ENCODE peak calls at places on chromosomes 5 and 9, in seven cellular contexts. One of them, this sample, is unnamed.

GRCh38 chr5:12023614-12024241 is 119.5 kb upstream of the CTNND2 start:
- DNase-seq in Panc1: peak; percentile 28
- DNase-seq in upper lobe of left lung: no peak
- DNase-seq in brain microvascular endothelial cell: peak; percentile 18
- DNase-seq in bronchial epithelial cell: peak; percentile 55
- DNase-seq in ovary: no peak
- DNase-seq in psoas muscle: no peak
- DNase-seq in this sample: no peak

GRCh38 chr9:72352911-72353388 is 12.1 kb downstream of the ZFAND5 start:
- DNase-seq in ovary: no peak
- DNase-seq in bronchial epithelial cell: peak; percentile 52
- DNase-seq in upper lobe of left lung: no peak
- DNase-seq in brain microvascular endothelial cell: no peak
- DNase-seq in Panc1: no peak
- DNase-seq in psoas muscle: no peak
- DNase-seq in this sample: no peak

GRCh38 chr9:89878003-89878411 is 273.2 kb downstream of the GADD45G start:
- DNase-seq in brain microvascular endothelial cell: no peak
- DNase-seq in ovary: no peak
- DNase-seq in Panc1: no peak
- DNase-seq in bronchial epithelial cell: no peak
- DNase-seq in upper lobe of left lung: peak; percentile 10
- DNase-seq in psoas muscle: no peak
- DNase-seq in this sample: no peak

GRCh38 chr9:99852617-99853016 is 30.9 kb downstream of the NR4A3 start:
- DNase-seq in brain microvascular endothelial cell: no peak
- DNase-seq in Panc1: no peak
- DNase-seq in psoas muscle: no peak
- DNase-seq in upper lobe of left lung: no peak
- DNase-seq in ovary: no peak
- DNase-seq in bronchial epithelial cell: no peak
- DNase-seq in this sample: no peak

GRCh38 chr5:123882305-123882704 is 370.3 kb downstream of the CSNK1G3 start:
- DNase-seq in brain microvascular endothelial cell: no peak
- DNase-seq in bronchial epithelial cell: no peak
- DNase-seq in psoas muscle: no peak
- DNase-seq in upper lobe of left lung: no peak
- DNase-seq in ovary: no peak
- DNase-seq in Panc1: no peak
- DNase-seq in this sample: no peak

GRCh38 chr5:139394123-139394653 is 716 bp downstream of the PROB1 start:
- DNase-seq in bronchial epithelial cell: no peak
- DNase-seq in brain microvascular endothelial cell: no peak
- DNase-seq in upper lobe of left lung: no peak
- DNase-seq in ovary: no peak
- DNase-seq in Panc1: no peak
- DNase-seq in psoas muscle: peak; percentile 81
- DNase-seq in this sample: peak; percentile 48

GRCh38 chr9:34577635-34578240 is 11.8 kb downstream of the CNTFR start:
- DNase-seq in brain microvascular endothelial cell: no peak
- DNase-seq in bronchial epithelial cell: no peak
- DNase-seq in ovary: no peak
- DNase-seq in upper lobe of left lung: no peak
- DNase-seq in Panc1: no peak
- DNase-seq in psoas muscle: no peak
- DNase-seq in this sample: no peak

GRCh38 chr5:53777864-53778618 is 217.6 kb downstream of the NDUFS4 start:
- DNase-seq in ovary: no peak
- DNase-seq in Panc1: no peak
- DNase-seq in upper lobe of left lung: no peak
- DNase-seq in bronchial epithelial cell: peak; percentile 43
- DNase-seq in psoas muscle: no peak
- DNase-seq in brain microvascular endothelial cell: no peak
- DNase-seq in this sample: no peak

GRCh38 chr5:178205010-178205748 is 846 bp downstream of the HNRNPAB start:
- DNase-seq in Panc1: no peak
- DNase-seq in brain microvascular endothelial cell: peak; percentile 41
- DNase-seq in bronchial epithelial cell: peak; percentile 55
- DNase-seq in upper lobe of left lung: peak; percentile 90
- DNase-seq in psoas muscle: peak; percentile 86
- DNase-seq in ovary: peak; percentile 73
- DNase-seq in this sample: peak; percentile 65

GRCh38 chr5:103561670-103562069 is 919 bp downstream of the NUDT12 start:
- DNase-seq in psoas muscle: no peak
- DNase-seq in bronchial epithelial cell: peak; percentile 6
- DNase-seq in upper lobe of left lung: no peak
- DNase-seq in brain microvascular endothelial cell: no peak
- DNase-seq in Panc1: no peak
- DNase-seq in ovary: no peak
- DNase-seq in this sample: no peak

GRCh38 chr5:121108725-121109124 is 644.6 kb downstream of the PRR16 start:
- DNase-seq in upper lobe of left lung: no peak
- DNase-seq in ovary: no peak
- DNase-seq in psoas muscle: no peak
- DNase-seq in brain microvascular endothelial cell: no peak
- DNase-seq in Panc1: no peak
- DNase-seq in bronchial epithelial cell: no peak
- DNase-seq in this sample: no peak

GRCh38 chr5:124318661-124319060 is 427.8 kb downstream of the ZNF608 start:
- DNase-seq in Panc1: no peak
- DNase-seq in ovary: no peak
- DNase-seq in upper lobe of left lung: no peak
- DNase-seq in psoas muscle: no peak
- DNase-seq in brain microvascular endothelial cell: no peak
- DNase-seq in bronchial epithelial cell: no peak
- DNase-seq in this sample: no peak

GRCh38 chr5:163809480-163809879 is 304.1 kb downstream of the MAT2B start:
- DNase-seq in brain microvascular endothelial cell: no peak
- DNase-seq in upper lobe of left lung: no peak
- DNase-seq in bronchial epithelial cell: no peak
- DNase-seq in psoas muscle: no peak
- DNase-seq in Panc1: no peak
- DNase-seq in ovary: no peak
- DNase-seq in this sample: no peak

GRCh38 chr5:158812381-158812780 is 287.3 kb downstream of the EBF1 start:
- DNase-seq in psoas muscle: peak; percentile 22
- DNase-seq in brain microvascular endothelial cell: no peak
- DNase-seq in Panc1: no peak
- DNase-seq in ovary: no peak
- DNase-seq in upper lobe of left lung: no peak
- DNase-seq in bronchial epithelial cell: no peak
- DNase-seq in this sample: no peak

GRCh38 chr5:58893551-58893950 is 310.7 kb downstream of the RAB3C start:
- DNase-seq in bronchial epithelial cell: peak; percentile 76
- DNase-seq in upper lobe of left lung: no peak
- DNase-seq in Panc1: no peak
- DNase-seq in psoas muscle: no peak
- DNase-seq in ovary: no peak
- DNase-seq in brain microvascular endothelial cell: no peak
- DNase-seq in this sample: no peak

GRCh38 chr5:83993803-83994202 is 273.1 kb upstream of the HAPLN1 start:
- DNase-seq in bronchial epithelial cell: no peak
- DNase-seq in ovary: no peak
- DNase-seq in Panc1: no peak
- DNase-seq in upper lobe of left lung: no peak
- DNase-seq in brain microvascular endothelial cell: no peak
- DNase-seq in psoas muscle: no peak
- DNase-seq in this sample: no peak

GRCh38 chr9:127965953-127966352 is 14.8 kb downstream of the EEIG1 start:
- DNase-seq in upper lobe of left lung: no peak
- DNase-seq in Panc1: no peak
- DNase-seq in brain microvascular endothelial cell: no peak
- DNase-seq in ovary: no peak
- DNase-seq in psoas muscle: no peak
- DNase-seq in bronchial epithelial cell: no peak
- DNase-seq in this sample: no peak

GRCh38 chr5:6182271-6182815 is 196.0 kb downstream of the MED10 start:
- DNase-seq in upper lobe of left lung: no peak
- DNase-seq in bronchial epithelial cell: no peak
- DNase-seq in brain microvascular endothelial cell: no peak
- DNase-seq in Panc1: no peak
- DNase-seq in ovary: no peak
- DNase-seq in psoas muscle: no peak
- DNase-seq in this sample: no peak

GRCh38 chr5:6185574-6185973 is 192.8 kb downstream of the MED10 start:
- DNase-seq in ovary: no peak
- DNase-seq in Panc1: no peak
- DNase-seq in psoas muscle: no peak
- DNase-seq in upper lobe of left lung: no peak
- DNase-seq in bronchial epithelial cell: no peak
- DNase-seq in brain microvascular endothelial cell: no peak
- DNase-seq in this sample: no peak

GRCh38 chr5:6183391-6184390 is 194.7 kb downstream of the MED10 start:
- DNase-seq in Panc1: no peak
- DNase-seq in upper lobe of left lung: no peak
- DNase-seq in psoas muscle: no peak
- DNase-seq in brain microvascular endothelial cell: no peak
- DNase-seq in ovary: no peak
- DNase-seq in bronchial epithelial cell: no peak
- DNase-seq in this sample: no peak

GRCh38 chr5:6181871-6182270 is 196.5 kb downstream of the MED10 start:
- DNase-seq in upper lobe of left lung: no peak
- DNase-seq in brain microvascular endothelial cell: no peak
- DNase-seq in psoas muscle: no peak
- DNase-seq in Panc1: no peak
- DNase-seq in ovary: no peak
- DNase-seq in bronchial epithelial cell: no peak
- DNase-seq in this sample: no peak

GRCh38 chr5:6184481-6184880 is 193.9 kb downstream of the MED10 start:
- DNase-seq in brain microvascular endothelial cell: no peak
- DNase-seq in upper lobe of left lung: no peak
- DNase-seq in ovary: no peak
- DNase-seq in Panc1: no peak
- DNase-seq in bronchial epithelial cell: no peak
- DNase-seq in psoas muscle: no peak
- DNase-seq in this sample: no peak
- TF ChIP-seq CTCF in brain microvascular endothelial cell: no peak
- TF ChIP-seq CTCF in upper lobe of left lung: no peak
- TF ChIP-seq CTCF in ovary: no peak
- TF ChIP-seq CTCF in Panc1: no peak
- TF ChIP-seq CTCF in bronchial epithelial cell: no peak
- TF ChIP-seq CTCF in psoas muscle: no peak
- TF ChIP-seq CTCF in this sample: no peak

DNA sequence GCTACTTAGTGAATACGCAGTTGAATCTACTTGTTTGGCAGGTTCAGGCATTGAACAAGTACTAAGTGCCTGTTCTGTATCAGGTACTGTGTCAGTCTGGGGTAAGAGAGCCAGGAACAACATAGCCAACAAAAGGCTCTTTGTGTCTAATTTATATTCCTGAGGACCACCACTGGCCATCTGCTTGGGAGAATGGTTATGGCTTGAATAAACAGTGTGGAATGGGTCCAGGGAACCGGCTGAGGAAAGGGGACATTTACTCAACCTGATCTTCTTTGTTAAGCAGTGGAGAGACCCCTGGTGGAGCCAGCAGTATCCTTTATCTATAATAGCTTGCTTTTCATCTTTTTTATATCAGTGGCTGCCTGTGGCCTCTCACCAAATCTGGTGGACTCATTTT is 38.6 kb downstream of the EXOSC2 start:
- DNase-seq in Panc1: no peak
- DNase-seq in psoas muscle: no peak
- DNase-seq in bronchial epithelial cell: no peak
- DNase-seq in brain microvascular endothelial cell: no peak
- DNase-seq in ovary: no peak
- DNase-seq in upper lobe of left lung: no peak
- DNase-seq in this sample: no peak
- TF ChIP-seq CTCF in Panc1: no peak
- TF ChIP-seq CTCF in psoas muscle: no peak
- TF ChIP-seq CTCF in bronchial epithelial cell: no peak
- TF ChIP-seq CTCF in brain microvascular endothelial cell: peak; percentile 35
- TF ChIP-seq CTCF in ovary: no peak
- TF ChIP-seq CTCF in upper lobe of left lung: peak; percentile 7
- TF ChIP-seq CTCF in this sample: no peak

GRCh38 chr5:154830219-154830595 is 20.2 kb downstream of the FAXDC2 start:
- DNase-seq in bronchial epithelial cell: no peak
- DNase-seq in Panc1: no peak
- DNase-seq in psoas muscle: no peak
- DNase-seq in ovary: no peak
- DNase-seq in upper lobe of left lung: no peak
- DNase-seq in brain microvascular endothelial cell: no peak
- DNase-seq in this sample: no peak

GRCh38 chr5:154830596-154830995 is 19.8 kb downstream of the FAXDC2 start:
- DNase-seq in upper lobe of left lung: no peak
- DNase-seq in bronchial epithelial cell: peak; percentile 64
- DNase-seq in brain microvascular endothelial cell: no peak
- DNase-seq in psoas muscle: no peak
- DNase-seq in Panc1: no peak
- DNase-seq in ovary: no peak
- DNase-seq in this sample: no peak

GRCh38 chr5:154831451-154831850 is 19.0 kb downstream of the FAXDC2 start:
- DNase-seq in upper lobe of left lung: no peak
- DNase-seq in psoas muscle: no peak
- DNase-seq in ovary: no peak
- DNase-seq in Panc1: no peak
- DNase-seq in brain microvascular endothelial cell: no peak
- DNase-seq in bronchial epithelial cell: no peak
- DNase-seq in this sample: no peak

GRCh38 chr5:154829589-154830218 is 20.7 kb downstream of the FAXDC2 start:
- DNase-seq in bronchial epithelial cell: peak; percentile 98
- DNase-seq in Panc1: no peak
- DNase-seq in brain microvascular endothelial cell: no peak
- DNase-seq in ovary: no peak
- DNase-seq in psoas muscle: no peak
- DNase-seq in upper lobe of left lung: peak; percentile 73
- DNase-seq in this sample: no peak

DNA sequence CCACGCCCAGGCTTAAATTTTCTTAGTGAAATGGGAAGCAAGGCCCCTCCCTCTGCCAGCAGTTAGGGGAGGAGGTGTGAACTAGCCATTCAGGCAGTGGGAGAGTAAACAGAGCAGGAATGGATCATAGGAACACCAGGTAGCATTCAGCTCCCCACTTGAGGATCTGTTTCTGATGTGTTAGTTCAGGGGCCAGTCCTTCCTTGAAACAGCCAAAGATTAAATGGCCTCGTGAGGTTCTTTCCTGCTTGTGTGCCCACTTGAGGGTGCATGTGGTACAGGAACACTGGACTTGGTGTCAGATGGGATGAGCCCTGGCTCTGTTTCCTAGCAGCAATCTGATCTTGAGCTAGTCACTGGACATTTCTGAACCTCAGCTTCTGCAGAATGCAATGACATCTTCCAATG is 21.2 kb downstream of the FAXDC2 start:
- DNase-seq in psoas muscle: no peak
- DNase-seq in brain microvascular endothelial cell: no peak
- DNase-seq in upper lobe of left lung: peak; percentile 55
- DNase-seq in bronchial epithelial cell: peak; percentile 62
- DNase-seq in ovary: no peak
- DNase-seq in Panc1: no peak
- DNase-seq in this sample: no peak
- TF ChIP-seq CTCF in psoas muscle: no peak
- TF ChIP-seq CTCF in brain microvascular endothelial cell: no peak
- TF ChIP-seq CTCF in upper lobe of left lung: no peak
- TF ChIP-seq CTCF in bronchial epithelial cell: no peak
- TF ChIP-seq CTCF in ovary: no peak
- TF ChIP-seq CTCF in Panc1: no peak
- TF ChIP-seq CTCF in this sample: no peak

DNA sequence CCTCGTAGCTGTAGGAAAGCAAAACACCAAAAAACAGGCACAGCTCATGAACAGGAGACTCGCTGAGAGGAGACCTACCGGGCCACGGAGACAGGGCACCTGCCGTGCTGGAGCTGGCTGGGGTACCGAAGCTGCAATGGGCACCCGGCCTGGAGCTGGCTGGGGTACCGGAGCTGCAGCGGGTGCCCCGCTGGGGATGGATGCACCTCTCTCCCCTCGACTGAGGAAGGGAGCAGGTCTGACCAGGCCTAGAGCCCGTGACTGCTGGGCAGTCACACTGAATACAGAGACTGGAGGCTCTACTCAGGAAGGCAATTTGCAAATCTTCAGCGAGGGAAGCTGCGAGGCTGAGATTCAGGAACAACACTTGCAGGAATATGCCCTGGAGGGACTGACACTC is 27.7 kb upstream of the LPCAT1 start:
- DNase-seq in upper lobe of left lung: no peak
- DNase-seq in psoas muscle: no peak
- DNase-seq in ovary: no peak
- DNase-seq in Panc1: no peak
- DNase-seq in bronchial epithelial cell: no peak
- DNase-seq in brain microvascular endothelial cell: no peak
- DNase-seq in this sample: no peak
- TF ChIP-seq CTCF in upper lobe of left lung: no peak
- TF ChIP-seq CTCF in psoas muscle: no peak
- TF ChIP-seq CTCF in ovary: no peak
- TF ChIP-seq CTCF in Panc1: no peak
- TF ChIP-seq CTCF in bronchial epithelial cell: no peak
- TF ChIP-seq CTCF in brain microvascular endothelial cell: no peak
- TF ChIP-seq CTCF in this sample: no peak

This sample was measured in natural killer cell.